ENCODE peak calls at places on chromosome 1, in eight cellular contexts. X, Q, A, N, O, W, R and K are unnamed samples.

GRCh38 chr1:167808104-167808503 is 86.3 kb downstream of the MPZL1 start:
- DNase-seq in X (no peak), Q (no peak), A (no peak), N (peak), O (no peak), W (no peak), R (no peak), K (no peak)

GRCh38 chr1:42165511-42166210 is 1.1 kb upstream of the GUCA2A start:
- DNase-seq in X (no peak), Q (peak), A (no peak), N (peak), O (no peak), W (no peak), R (no peak), K (no peak)

GRCh38 chr1:227299688-227300087 is 18.6 kb downstream of the CDC42BPA start:
- DNase-seq in X (no peak), Q (peak), A (no peak), N (no peak), O (no peak), W (no peak), R (no peak), K (no peak)

GRCh38 chr1:19287436-19288185 is 959 bp downstream of the AKR7A3 start:
- DNase-seq in X (no peak), Q (no peak), A (no peak), N (no peak), O (no peak), W (no peak), R (no peak), K (no peak)

GRCh38 chr1:215044151-215044550 is 38.4 kb upstream of the KCNK2 start:
- DNase-seq in X (no peak), Q (no peak), A (no peak), N (no peak), O (no peak), W (no peak), R (no peak), K (no peak)

GRCh38 chr1:35294809-35295208 is 26.3 kb downstream of the ZMYM4 start:
- DNase-seq in X (no peak), Q (no peak), A (no peak), N (no peak), O (no peak), W (no peak), R (no peak), K (no peak)

GRCh38 chr1:192654607-192655389 is 18.9 kb downstream of the RGS13 start:
- DNase-seq in X (no peak), Q (peak), A (no peak), N (peak), O (no peak), W (no peak), R (peak), K (peak)

GRCh38 chr1:177848577-177848976 is 121.3 kb downstream of the SEC16B start:
- DNase-seq in X (no peak), Q (no peak), A (no peak), N (peak), O (no peak), W (no peak), R (no peak), K (no peak)

GRCh38 chr1:63891211-63891610 is 117.4 kb downstream of the ROR1 start:
- DNase-seq in X (no peak), Q (no peak), A (no peak), N (no peak), O (no peak), W (no peak), R (no peak), K (no peak)

GRCh38 chr1:63893976-63894375 is 120.2 kb downstream of the ROR1 start:
- DNase-seq in X (no peak), Q (no peak), A (no peak), N (no peak), O (no peak), W (no peak), R (no peak), K (no peak)

GRCh38 chr1:63894627-63895256 is 120.9 kb downstream of the ROR1 start:
- DNase-seq in X (no peak), Q (no peak), A (no peak), N (no peak), O (no peak), W (no peak), R (no peak), K (no peak)

GRCh38 chr1:63890468-63890867 is 116.7 kb downstream of the ROR1 start:
- DNase-seq in X (no peak), Q (no peak), A (no peak), N (no peak), O (no peak), W (no peak), R (no peak), K (no peak)

GRCh38 chr1:63892632-63893395 is 119.0 kb downstream of the ROR1 start:
- DNase-seq in X (peak), Q (peak), A (no peak), N (peak), O (no peak), W (no peak), R (no peak), K (no peak)
- H3K4me3 ChIP-seq in X (peak), Q (no peak), A (no peak), N (no peak), O (no peak), W (no peak), R (peak), K (no peak)

DNA sequence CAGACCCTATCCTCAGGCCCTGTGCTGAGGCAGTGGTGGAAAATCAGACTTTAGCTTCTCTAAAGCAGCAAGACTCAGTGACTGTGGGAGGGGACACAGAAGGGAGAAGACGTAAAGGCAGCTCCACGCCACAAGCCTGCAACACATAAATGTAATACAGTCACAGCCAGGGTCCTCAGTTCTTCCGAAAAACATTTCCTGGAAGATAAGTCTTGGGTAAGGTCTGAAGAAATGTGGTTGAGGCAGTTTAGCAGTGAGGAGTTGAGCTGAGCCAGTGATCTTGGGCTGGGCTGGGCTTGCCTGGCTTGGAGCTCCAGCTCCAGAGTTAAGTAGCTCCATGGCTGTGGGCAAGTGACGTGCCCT is 127.8 kb upstream of the ADAR start:
- DNase-seq in X (no peak), Q (no peak), A (no peak), N (no peak), O (no peak), W (no peak), R (no peak), K (no peak)
- H3K4me3 ChIP-seq in X (no peak), Q (no peak), A (no peak), N (no peak), O (no peak), W (no peak), R (no peak), K (no peak)

GRCh38 chr1:158289722-158290570 is at the start of gene CD1C:
- DNase-seq in X (no peak), Q (no peak), A (no peak), N (no peak), O (no peak), W (no peak), R (no peak), K (no peak)
- H3K4me3 ChIP-seq in X (no peak), Q (no peak), A (no peak), N (no peak), O (no peak), W (no peak), R (no peak), K (no peak)

GRCh38 chr1:36706416-36706815 is 223.7 kb upstream of the CSF3R start:
- DNase-seq in X (no peak), Q (no peak), A (no peak), N (no peak), O (no peak), W (no peak), R (no peak), K (no peak)

GRCh38 chr1:36705629-36706028 is 222.9 kb upstream of the CSF3R start:
- DNase-seq in X (no peak), Q (no peak), A (no peak), N (no peak), O (no peak), W (no peak), R (no peak), K (no peak)

GRCh38 chr1:36703526-36704208 is 221.0 kb upstream of the CSF3R start:
- DNase-seq in X (peak), Q (peak), A (peak), N (peak), O (no peak), W (peak), R (peak), K (no peak)

GRCh38 chr1:36699113-36699512 is 216.4 kb upstream of the CSF3R start:
- DNase-seq in X (no peak), Q (no peak), A (no peak), N (no peak), O (no peak), W (no peak), R (no peak), K (no peak)

DNA sequence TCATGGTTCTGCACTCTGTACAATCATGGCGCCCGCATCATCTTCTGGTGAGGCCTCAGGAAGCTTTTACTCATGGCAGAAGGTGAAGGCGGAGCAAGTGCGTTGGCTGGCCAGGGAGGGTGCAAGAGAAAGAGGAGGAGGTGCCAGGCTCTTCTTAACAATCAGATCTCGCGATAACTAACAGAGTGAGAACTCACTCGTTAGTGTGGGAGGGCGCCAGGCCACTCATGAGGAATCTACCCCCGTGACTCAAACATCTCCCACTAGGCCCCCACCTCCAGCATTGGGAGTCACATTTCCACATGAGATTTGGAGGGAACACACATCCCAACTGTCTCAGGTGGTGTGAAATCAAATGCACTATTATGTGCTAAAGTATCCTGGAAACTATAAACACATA is 220.2 kb upstream of the CSF3R start:
- DNase-seq in X (no peak), Q (no peak), A (no peak), N (no peak), O (no peak), W (no peak), R (no peak), K (no peak)
- H3K4me3 ChIP-seq in X (no peak), Q (no peak), A (no peak), N (no peak), O (no peak), W (no peak), R (no peak), K (no peak)